ENCODE peak calls at places on chromosomes 16 and 17, in five cellular contexts. S is breast epithelium; T is fibroblast of lung; M is uterus; C is CD8-positive, alpha-beta T cell. V is an unnamed sample.

GRCh38 chr16:1538804-1539520 is 5.5 kb downstream of the TMEM204 start:
- DNase-seq in S (no peak), C (no peak), T (no peak), M (no peak), V (no peak)

GRCh38 chr17:42846594-42847280 is 2.4 kb downstream of the AOC2 start:
- DNase-seq in M (no peak), T (no peak), S (no peak), C (no peak), V (peak; percentile 58)

GRCh38 chr16:17578921-17579876 is 108.4 kb upstream of the XYLT1 start:
- DNase-seq in T (peak; percentile 90), S (peak; percentile 55), M (peak; percentile 48), C (peak; percentile 34), V (peak; percentile 23)

GRCh38 chr17:6713130-6713917 is at the start of gene SLC13A5:
- DNase-seq in S (no peak), T (peak; percentile 20), M (no peak), C (no peak), V (peak; percentile 4)

GRCh38 chr16:67207857-67208524 is 9.1 kb downstream of the ELMO3 start:
- DNase-seq in M (no peak), S (no peak), T (peak; percentile 40), C (no peak), V (peak; percentile 61)

GRCh38 chr17:75492555-75493168 is 22.7 kb downstream of the CASKIN2 start:
- DNase-seq in C (no peak), M (no peak), S (no peak), T (no peak), V (no peak)

GRCh38 chr16:31713945-31714898 is 159.4 kb upstream of the ZNF267 start:
- DNase-seq in S (no peak), C (no peak), M (no peak), T (no peak), V (no peak)

GRCh38 chr17:19382581-19383444 is 4.2 kb downstream of the MFAP4 start:
- DNase-seq in C (no peak), M (peak; percentile 17), T (no peak), S (no peak), V (no peak)

GRCh38 chr16:69017036-69017783 is 88.2 kb upstream of the HAS3 start:
- DNase-seq in S (no peak), M (no peak), C (no peak), T (peak; percentile 85), V (peak; percentile 82)

DNA sequence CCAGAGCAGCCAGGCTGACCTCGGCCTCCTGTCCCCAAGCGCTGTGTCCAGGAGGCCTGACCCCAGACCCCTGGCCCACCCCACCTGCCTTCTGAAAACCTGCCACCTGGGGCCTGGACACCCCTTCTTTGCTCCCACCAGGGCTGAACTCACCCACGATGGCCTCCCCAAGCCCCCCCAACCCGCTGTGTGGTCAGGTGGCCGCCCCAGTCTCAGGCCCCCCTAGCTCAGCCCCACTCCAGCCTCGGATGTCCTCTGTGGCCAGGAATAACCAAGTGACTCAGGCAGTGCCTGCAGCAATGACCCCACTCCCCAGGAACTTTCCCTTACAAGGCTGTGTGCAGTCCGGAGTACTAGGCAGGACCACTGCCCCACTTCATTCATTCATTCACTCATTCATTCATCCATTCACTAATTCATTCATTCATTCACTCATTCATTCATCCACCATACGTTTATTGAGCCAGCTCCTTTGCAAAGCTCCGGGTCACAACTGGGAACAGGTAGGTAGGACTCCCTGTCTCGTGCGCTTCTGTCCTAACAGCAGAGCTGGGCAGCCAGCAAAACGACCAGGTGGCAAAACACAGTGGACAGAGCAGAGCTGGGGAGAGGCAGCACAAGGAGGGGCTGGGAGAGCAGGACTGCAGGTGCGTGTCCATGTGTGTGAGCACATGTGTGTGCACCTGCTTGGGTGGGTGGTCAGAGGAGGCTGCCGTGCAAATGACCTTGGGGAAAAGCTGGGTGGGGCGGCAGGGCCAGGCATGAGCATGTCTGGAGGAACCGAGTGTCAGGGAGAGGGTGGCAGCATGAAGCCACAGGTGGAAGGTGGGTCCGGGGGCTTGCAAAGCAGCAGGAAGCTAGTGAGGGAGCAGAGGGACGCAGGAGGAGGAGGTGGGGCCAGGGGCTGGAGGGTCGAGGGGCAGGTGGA is 75.8 kb upstream of the CBX4 start:
- DNase-seq in M (no peak), C (no peak), S (no peak), T (no peak), V (no peak)
- TF ChIP-seq CTCF in M (no peak), C (no peak), S (no peak), T (no peak), V (no peak)

DNA sequence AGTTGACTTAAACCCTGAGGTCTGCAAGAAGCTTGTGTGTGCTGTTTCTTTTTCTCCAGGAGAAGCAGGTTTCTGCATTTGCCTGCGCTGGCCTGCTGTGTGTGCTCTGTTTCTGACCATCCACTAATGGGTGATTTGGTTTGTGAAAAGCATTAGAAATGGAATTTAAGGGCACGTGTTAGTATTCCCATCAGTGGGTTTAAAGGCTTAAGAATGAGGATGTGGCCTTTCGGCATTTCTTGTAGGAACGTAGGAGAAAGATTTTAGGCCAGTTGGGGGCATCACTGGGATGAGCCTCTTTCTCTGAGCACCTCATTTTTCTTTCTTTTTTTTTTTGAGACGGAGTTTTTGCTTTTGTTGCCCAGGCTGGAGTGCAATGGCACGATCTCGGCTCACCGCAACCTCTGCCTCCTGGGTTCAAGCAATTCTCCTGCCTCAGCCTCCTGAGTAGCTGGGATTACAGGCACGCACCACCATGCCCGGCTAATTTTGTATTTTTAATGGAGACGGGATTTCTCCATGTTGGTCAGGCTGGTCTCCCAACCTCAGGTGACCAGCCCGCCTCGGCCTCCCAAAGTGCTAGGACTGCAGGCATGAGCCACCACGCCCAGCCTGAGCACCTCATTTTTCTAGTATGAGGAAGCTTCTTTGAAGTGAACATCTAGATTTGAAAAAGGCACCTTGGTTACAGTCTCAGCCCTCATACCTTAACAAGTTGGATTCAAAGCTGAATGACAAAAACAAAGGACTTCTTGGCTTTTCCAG is 110.3 kb downstream of the BANP start:
- DNase-seq in C (no peak), M (no peak), T (peak; percentile 17), S (no peak), V (no peak)
- H3K36me3 ChIP-seq in C (peaks cover 10% of the 10 kb centered on the region), M (no peaks in the 10 kb centered on the region), T (peaks cover 3% of the 10 kb centered on the region), S (no peaks in the 10 kb centered on the region), V (peaks cover 8% of the 10 kb centered on the region)

GRCh38 chr17:41553987-41554680 is 17.7 kb downstream of the KRT9 start:
- DNase-seq in T (no peak), M (no peak), S (no peak), C (no peak), V (no peak)

GRCh38 chr17:41555105-41555887 is 16.6 kb downstream of the KRT9 start:
- DNase-seq in S (no peak), T (no peak), M (no peak), C (no peak), V (no peak)

GRCh38 chr17:41556931-41557330 is 14.9 kb downstream of the KRT9 start:
- DNase-seq in C (no peak), S (no peak), T (no peak), M (no peak), V (no peak)

GRCh38 chr17:41563607-41564006 is 8.3 kb downstream of the KRT9 start:
- DNase-seq in T (no peak), M (no peak), S (no peak), C (no peak), V (no peak)

DNA sequence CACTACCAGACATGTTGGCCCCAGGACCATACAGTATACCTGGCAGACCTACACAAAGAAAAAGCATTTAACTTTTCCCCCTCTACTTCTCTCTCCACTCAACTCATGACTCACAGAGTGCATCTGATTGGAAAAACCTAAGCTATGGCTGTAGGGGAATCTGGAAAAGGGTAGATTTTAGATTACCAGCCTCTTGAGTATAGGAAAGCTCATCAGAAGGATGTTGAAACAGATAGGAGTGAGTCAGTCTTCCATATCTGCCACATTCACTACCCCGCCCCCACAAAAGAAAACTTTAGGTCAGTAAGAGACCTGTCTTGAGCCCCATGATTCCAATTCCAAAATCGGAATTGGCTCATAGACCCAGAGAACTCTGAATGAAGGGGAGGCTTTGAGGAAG is 12.3 kb downstream of the KRT9 start:
- DNase-seq in M (no peak), T (peak; percentile 42), C (no peak), S (no peak), V (peak; percentile 78)
- TF ChIP-seq CTCF in M (no peak), T (no peak), C (no peak), S (no peak), V (no peak)

GRCh38 chr16:70372921-70373550 is 26.3 kb downstream of the DDX19A start:
- DNase-seq in T (no peak), C (no peak), S (no peak), M (no peak), V (no peak)
- H3K36me3 ChIP-seq in T (peaks cover 7% of the 10 kb centered on the region), C (peaks cover 9% of the 10 kb centered on the region), S (no peaks in the 10 kb centered on the region), M (no peaks in the 10 kb centered on the region), V (peaks cover 12% of the 10 kb centered on the region)

GRCh38 chr16:55494994-55495421 is 13.9 kb upstream of the LPCAT2 start:
- DNase-seq in S (no peak), T (peak; percentile 95), C (no peak), M (peak; percentile 78), V (peak; percentile 81)
- TF ChIP-seq CTCF in S (no peak), T (peak; percentile 10), C (no peak), M (peak; percentile 57), V (peak; percentile 62)

V was measured in bronchial epithelial cell.